ENCODE peak calls at places on chromosomes 13 and 19, in eight cellular contexts. I is NCI-H82; N is activated T-helper 1 cell treated with anti-CD3 and anti-CD28 coated beads, Interleukin-12 subunit alpha, Interleukin-12 subunit beta, Interleukin-2, Interleukin-4 antibody, amounts not matched to agents 30 ng/mL and 10 ng/mL and 1 ng/mL, durations not matched to agents 14 hours and 24 hours and 36 hours; U is T follicular helper cell; W is mesenteric fat pad; D is fibroblast of lung; G is SIG-M5; L is CD8-positive, alpha-beta memory T cell. O is an unnamed sample.

GRCh38 chr19:38812841-38813320 is at the start of gene LGALS4:
- DNase-seq in I (no peak), N (no peak), U (no peak), W (no peak), D (no peak), G (no peak), L (no peak), O (no peak)

GRCh38 chr13:100600461-100600860 is 11.9 kb upstream of the GGACT start:
- DNase-seq in I (no peak), N (no peak), U (no peak), W (no peak), D (no peak), G (no peak), L (no peak), O (no peak)

GRCh38 chr13:23985846-23986245 is 88.5 kb upstream of the C1QTNF9B start:
- DNase-seq in I (peak), N (no peak), U (no peak), W (no peak), D (no peak), G (no peak), L (no peak), O (no peak)

GRCh38 chr13:27151798-27152599 is 19.6 kb downstream of the USP12 start:
- DNase-seq in I (no peak), N (no peak), U (no peak), W (no peak), D (peak), G (no peak), L (no peak), O (no peak)

GRCh38 chr19:18612772-18613588 is at the start of gene TMEM59L:
- DNase-seq in I (peak), N (peak), U (peak), W (no peak), D (no peak), G (no peak), L (peak), O (peak)

GRCh38 chr13:41944635-41945401 is 16.1 kb downstream of the VWA8 start:
- DNase-seq in I (no peak), N (no peak), U (no peak), W (no peak), D (no peak), G (no peak), L (no peak), O (no peak)

GRCh38 chr19:33641956-33642498 is 20.3 kb downstream of the CHST8 start:
- DNase-seq in I (no peak), N (no peak), U (no peak), W (peak), D (no peak), G (no peak), L (no peak), O (no peak)

GRCh38 chr19:53865918-53866696 is 1.6 kb upstream of the MYADM start:
- DNase-seq in I (peak), N (peak), U (peak), W (peak), D (peak), G (no peak), L (peak), O (peak)

GRCh38 chr19:50725932-50726230 is 2.7 kb downstream of the CLEC11A start:
- DNase-seq in I (no peak), N (no peak), U (no peak), W (no peak), D (no peak), G (no peak), L (no peak), O (no peak)

GRCh38 chr19:18342090-18342632 is 1.8 kb downstream of the PGPEP1 start:
- DNase-seq in I (no peak), N (no peak), U (no peak), W (no peak), D (no peak), G (no peak), L (no peak), O (no peak)

GRCh38 chr19:31675187-31675913 is 326.1 kb upstream of the TSHZ3 start:
- DNase-seq in I (peak), N (no peak), U (no peak), W (no peak), D (peak), G (no peak), L (no peak), O (no peak)

GRCh38 chr19:956747-957451 is 27.2 kb upstream of the WDR18 start:
- DNase-seq in I (no peak), N (no peak), U (no peak), W (no peak), D (peak), G (no peak), L (no peak), O (no peak)

GRCh38 chr19:18685597-18686164 is 2.2 kb downstream of the CRTC1 start:
- DNase-seq in I (no peak), N (no peak), U (no peak), W (no peak), D (no peak), G (no peak), L (no peak), O (no peak)